ENCODE peak calls at places on chromosomes 1 and 21, in nine cellular contexts. C is activated CD8-positive, alpha-beta memory T cell treated with anti-CD3 and anti-CD28 coated beads, Interleukin-2, amount 10 ng/mL, durations not matched to agents 7 days and 5 days; O is Right ventricle myocardium superior; E is activated CD8-positive, alpha-beta T cell treated with anti-CD3 and anti-CD28 coated beads for 36 hours; S is right cardiac atrium; B is naive thymus-derived CD4-positive, alpha-beta T cell; G is stimulated activated naive CD8-positive, alpha-beta T cell treated with anti-CD3 and anti-CD28 coated beads, Interleukin-15, Interleukin-2, amounts not matched to agents 100 U/mL and 50 U/mL, for 24 hours; A is activated T-cell treated with anti-CD3 and anti-CD28 coated beads, Interleukin-2, amount 50 U/mL, for 4 hours; H is foreskin keratinocyte. I is an unnamed sample.

GRCh38 chr1:183946309-183946591 is 91.3 kb downstream of the COLGALT2 start:
- ATAC-seq in C (no peak), O (peak; percentile 49), E (no peak), S (no peak), B (no peak), G (no peak), A (no peak), H (no peak), I (no peak)

GRCh38 chr21:41953249-41953830 is 478 bp downstream of the C2CD2 start:
- ATAC-seq in C (peak; percentile 29), O (peak; percentile 9), E (peak; percentile 17), S (peak; percentile 4), B (peak; percentile 44), G (peak; percentile 19), A (peak; percentile 32), H (peak; percentile 2), I (no peak)

GRCh38 chr1:48263042-48263441 is 40.5 kb downstream of the SLC5A9 start:
- ATAC-seq in C (no peak), O (no peak), E (no peak), S (no peak), B (no peak), G (no peak), A (no peak), H (no peak), I (no peak)

GRCh38 chr21:37281993-37282392 is 14.9 kb upstream of the VPS26C start:
- ATAC-seq in C (peak; percentile 39), O (no peak), E (peak; percentile 79), S (peak; percentile 34), B (peak; percentile 60), G (peak; percentile 55), A (peak; percentile 63), H (peak; percentile 46), I (peak; percentile 38)

GRCh38 chr1:28510350-28511223 is 4.7 kb downstream of the RCC1 start:
- ATAC-seq in C (no peak), O (no peak), E (peak; percentile 5), S (no peak), B (peak; percentile 12), G (peak; percentile 12), A (peak; percentile 15), H (peak; percentile 47), I (no peak)

GRCh38 chr1:23372481-23372880 is 2.8 kb upstream of the ZNF436 start:
- ATAC-seq in C (no peak), O (no peak), E (no peak), S (no peak), B (no peak), G (no peak), A (no peak), H (no peak), I (no peak)

GRCh38 chr1:85822696-85823095 is 114.5 kb upstream of the ZNHIT6 start:
- ATAC-seq in C (no peak), O (no peak), E (no peak), S (no peak), B (no peak), G (no peak), A (no peak), H (no peak), I (no peak)

GRCh38 chr21:7947422-7947821 is 2574.0 kb upstream of the TPTE start:
- ATAC-seq in C (no peak), O (no peak), E (no peak), S (no peak), B (no peak), G (no peak), A (no peak), H (no peak), I (no peak)

GRCh38 chr1:200653022-200653462 is 16.7 kb downstream of the DDX59 start:
- ATAC-seq in C (peak; percentile 67), O (no peak), E (peak; percentile 74), S (no peak), B (no peak), G (peak; percentile 73), A (no peak), H (no peak), I (no peak)

GRCh38 chr1:56855190-56855589 is 593 bp downstream of the C8A start:
- ATAC-seq in C (no peak), O (no peak), E (no peak), S (no peak), B (no peak), G (no peak), A (no peak), H (no peak), I (no peak)

GRCh38 chr21:36209626-36210171 is 53.1 kb downstream of the DOP1B start:
- ATAC-seq in C (no peak), O (no peak), E (peak; percentile 49), S (no peak), B (no peak), G (no peak), A (no peak), H (peak; percentile 55), I (peak; percentile 72)

I was measured in esophagus mucosa.